ENCODE peak calls at places on chromosomes 7 and 10, in five cellular contexts. U, W, D, V and L are unnamed samples.

GRCh38 chr10:51063659-51064535 is 10.4 kb upstream of the PRKG1 start:
- DNase-seq in U (no peak), W (no peak), D (peak; percentile 35), V (no peak), L (no peak)

GRCh38 chr7:112400141-112400540 is 50.1 kb upstream of the IFRD1 start:
- DNase-seq in U (no peak), W (no peak), D (no peak), V (no peak), L (no peak)

GRCh38 chr7:143987513-143987912 is 12.6 kb upstream of the OR6B1 start:
- DNase-seq in U (no peak), W (no peak), D (no peak), V (no peak), L (no peak)

GRCh38 chr10:102775973-102776669 is 32.4 kb downstream of the WBP1L start:
- DNase-seq in U (peak; percentile 38), W (no peak), D (no peak), V (peak; percentile 90), L (no peak)

GRCh38 chr10:123848564-123849457 is 42.8 kb downstream of the CPXM2 start:
- DNase-seq in U (no peak), W (no peak), D (no peak), V (no peak), L (no peak)

GRCh38 chr7:105934577-105935185 is 28.4 kb upstream of the CDHR3 start:
- DNase-seq in U (peak; percentile 68), W (no peak), D (peak; percentile 56), V (no peak), L (peak; percentile 29)

GRCh38 chr10:106515206-106515790 is 649.2 kb downstream of the SORCS1 start:
- DNase-seq in U (no peak), W (no peak), D (no peak), V (no peak), L (no peak)

GRCh38 chr10:125155669-125156068 is 4.7 kb downstream of the CTBP2 start:
- DNase-seq in U (no peak), W (no peak), D (no peak), V (no peak), L (no peak)

GRCh38 chr7:39606352-39606751 is 17.0 kb upstream of the RALA start:
- DNase-seq in U (no peak), W (no peak), D (no peak), V (no peak), L (no peak)

GRCh38 chr7:105580022-105580740 is 1.1 kb downstream of the EFCAB10 start:
- DNase-seq in U (no peak), W (no peak), D (no peak), V (no peak), L (no peak)

GRCh38 chr7:19117870-19118608 is 603 bp upstream of the TWIST1 start:
- DNase-seq in U (peak; percentile 10), W (no peak), D (peak; percentile 31), V (no peak), L (no peak)

GRCh38 chr7:115297651-115298050 is 375.8 kb downstream of the MDFIC start:
- DNase-seq in U (no peak), W (no peak), D (no peak), V (no peak), L (no peak)

GRCh38 chr7:137592232-137592896 is 248.8 kb upstream of the PTN start:
- DNase-seq in U (peak; percentile 74), W (peak; percentile 21), D (peak; percentile 84), V (no peak), L (peak; percentile 50)

GRCh38 chr10:62043493-62043938 is 142.0 kb downstream of the ARID5B start:
- DNase-seq in U (no peak), W (no peak), D (no peak), V (no peak), L (no peak)